ENCODE peak calls at places on chromosome 18, in six cellular contexts. V, Z, J, E, C and D are unnamed samples.

GRCh38 chr18:41545091-41545888 is 409.7 kb upstream of the PIK3C3 start:
- DNase-seq in V (no peak), Z (no peak), J (no peak), E (no peak), C (no peak), D (no peak)

GRCh38 chr18:27428716-27429475 is 243.8 kb upstream of the CHST9 start:
- DNase-seq in V (no peak), Z (no peak), J (no peak), E (no peak), C (no peak), D (no peak)

GRCh38 chr18:13124411-13124810 is 94.1 kb upstream of the LDLRAD4 start:
- DNase-seq in V (no peak), Z (no peak), J (no peak), E (no peak), C (no peak), D (no peak)

GRCh38 chr18:75865639-75866038 is 438.1 kb upstream of the SMIM21 start:
- DNase-seq in V (no peak), Z (no peak), J (no peak), E (no peak), C (no peak), D (no peak)

GRCh38 chr18:31876707-31877106 is 66.2 kb downstream of the TRAPPC8 start:
- DNase-seq in V (no peak), Z (no peak), J (no peak), E (no peak), C (no peak), D (no peak)

GRCh38 chr18:50460062-50460461 is 85.2 kb downstream of the SKA1 start:
- DNase-seq in V (no peak), Z (no peak), J (no peak), E (no peak), C (no peak), D (no peak)

GRCh38 chr18:36953047-36953446 is 124.1 kb downstream of the KIAA1328 start:
- DNase-seq in V (no peak), Z (no peak), J (no peak), E (no peak), C (no peak), D (no peak)

GRCh38 chr18:39624934-39625333 is 2059.3 kb upstream of the CELF4 start:
- DNase-seq in V (no peak), Z (no peak), J (no peak), E (no peak), C (no peak), D (peak; percentile 67)

GRCh38 chr18:39463986-39464385 is 1898.4 kb upstream of the CELF4 start:
- DNase-seq in V (no peak), Z (no peak), J (no peak), E (no peak), C (no peak), D (no peak)

GRCh38 chr18:46452820-46453219 is 204.2 kb downstream of the LOXHD1 start:
- DNase-seq in V (no peak), Z (no peak), J (no peak), E (no peak), C (peak; percentile 12), D (no peak)

GRCh38 chr18:49547701-49548100 is 14.2 kb upstream of the LIPG start:
- DNase-seq in V (no peak), Z (no peak), J (no peak), E (no peak), C (peak; percentile 8), D (no peak)

GRCh38 chr18:63237911-63238710 is 81.5 kb downstream of the BCL2 start:
- DNase-seq in V (peak; percentile 52), Z (peak; percentile 33), J (no peak), E (peak; percentile 63), C (peak; percentile 77), D (peak; percentile 61)

GRCh38 chr18:44039826-44040225 is 640.9 kb upstream of the SETBP1 start:
- DNase-seq in V (no peak), Z (no peak), J (no peak), E (no peak), C (no peak), D (no peak)

GRCh38 chr18:2087877-2088673 is 483.2 kb downstream of the METTL4 start:
- DNase-seq in V (no peak), Z (no peak), J (no peak), E (no peak), C (no peak), D (no peak)

GRCh38 chr18:53883771-53884170 is 340.7 kb downstream of the MBD2 start:
- DNase-seq in V (no peak), Z (no peak), J (no peak), E (no peak), C (no peak), D (no peak)

GRCh38 chr18:22293417-22293816 is 124.0 kb downstream of the GATA6 start:
- DNase-seq in V (no peak), Z (peak; percentile 82), J (no peak), E (peak; percentile 23), C (no peak), D (no peak)

GRCh38 chr18:79944126-79944731 is 7.2 kb downstream of the SLC66A2 start:
- DNase-seq in V (no peak), Z (peak; percentile 17), J (no peak), E (peak; percentile 88), C (peak; percentile 52), D (no peak)

DNA sequence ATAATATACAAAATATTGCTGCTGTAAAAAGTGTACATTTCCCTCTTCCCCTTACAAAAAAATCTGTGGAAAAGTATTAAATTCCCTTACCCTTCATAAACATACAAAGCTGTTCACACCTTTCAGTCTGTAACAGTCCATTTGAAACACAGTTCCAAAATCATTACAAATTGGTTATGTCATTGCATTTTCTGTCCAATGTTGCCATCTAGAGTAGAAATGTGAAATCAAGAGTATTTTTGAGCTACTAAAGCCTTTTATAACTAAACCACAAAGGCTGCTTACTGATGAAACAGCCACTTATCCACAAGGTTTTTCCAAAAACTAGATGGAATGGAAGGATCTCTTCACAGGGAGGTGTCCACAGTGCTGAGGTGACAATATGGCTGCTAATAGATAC is 72.5 kb downstream of the SS18 start:
- DNase-seq in V (no peak), Z (no peak), J (no peak), E (no peak), C (no peak), D (no peak)
- TF ChIP-seq CTCF in V (no peak), Z (no peak), J (no peak), E (no peak), C (peak; percentile 13), D (no peak)

DNA sequence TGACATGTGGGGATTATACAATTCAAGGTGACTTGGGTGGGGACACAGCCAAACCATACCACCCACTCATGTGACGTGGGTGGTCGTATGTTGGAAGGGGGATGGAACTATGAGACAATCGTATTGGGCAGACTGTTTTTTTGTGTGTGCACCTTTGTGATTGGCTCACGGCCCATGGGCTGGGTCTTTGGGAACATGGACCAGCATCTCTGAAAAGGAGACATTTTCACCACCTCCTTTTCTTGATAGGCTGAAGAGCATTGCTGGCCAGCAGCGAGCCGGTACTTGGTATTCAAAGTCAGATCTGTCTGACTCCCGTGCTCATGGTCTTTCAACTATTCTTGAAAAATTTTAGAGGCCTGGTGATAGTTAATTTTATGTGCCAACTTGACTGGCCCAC is 62.1 kb downstream of the DIPK1C start:
- DNase-seq in V (no peak), Z (no peak), J (no peak), E (no peak), C (no peak), D (no peak)
- H3K27me3 ChIP-seq in V (peaks cover 99% of the 10 kb centered on the region), Z (no peaks in the 10 kb centered on the region), J (no peaks in the 10 kb centered on the region), E (no peaks in the 10 kb centered on the region), C (no peaks in the 10 kb centered on the region), D (peaks cover 37% of the 10 kb centered on the region)

DNA sequence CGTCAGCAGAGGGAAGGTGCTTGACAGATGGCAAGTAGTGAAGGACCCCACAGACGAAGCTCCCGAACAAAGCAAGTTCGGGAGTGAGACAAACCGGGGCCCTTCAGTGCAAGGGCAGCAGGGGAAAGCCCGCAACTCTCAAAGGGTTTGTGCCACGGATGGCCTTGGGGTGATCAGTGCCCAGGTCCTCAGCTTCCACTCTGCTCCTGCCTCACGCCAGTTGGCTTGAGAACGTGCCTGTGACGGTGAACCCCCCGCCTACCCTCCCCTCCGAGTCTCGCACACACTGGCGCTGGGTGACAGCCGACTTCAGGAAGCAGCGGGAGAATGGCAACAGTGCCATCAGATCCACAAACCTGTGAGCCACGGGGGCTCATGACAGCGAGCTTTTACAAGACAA is 56.8 kb upstream of the SALL3 start:
- DNase-seq in V (no peak), Z (no peak), J (no peak), E (no peak), C (no peak), D (no peak)
- H3K9me3 ChIP-seq in V (no peaks in the 10 kb centered on the region), Z (no peaks in the 10 kb centered on the region), J (no peaks in the 10 kb centered on the region), E (no peaks in the 10 kb centered on the region), C (no peaks in the 10 kb centered on the region), D (peaks cover 72% of the 10 kb centered on the region)

GRCh38 chr18:9335255-9336045 is 877 bp downstream of the TWSG1 start:
- DNase-seq in V (no peak), Z (no peak), J (no peak), E (no peak), C (no peak), D (no peak)
- TF ChIP-seq CTCF in V (no peak), Z (no peak), J (no peak), E (no peak), C (no peak), D (no peak)

GRCh38 chr18:10877974-10878373 is 271.4 kb downstream of the PIEZO2 start:
- DNase-seq in V (no peak), Z (no peak), J (no peak), E (no peak), C (no peak), D (no peak)
- H3K27me3 ChIP-seq in V (peaks cover 35% of the 10 kb centered on the region), Z (no peaks in the 10 kb centered on the region), J (no peaks in the 10 kb centered on the region), E (no peaks in the 10 kb centered on the region), C (no peaks in the 10 kb centered on the region), D (peaks cover 2% of the 10 kb centered on the region)

GRCh38 chr18:35827275-35827929 is 145.1 kb upstream of the RMP24 start:
- DNase-seq in V (no peak), Z (no peak), J (no peak), E (no peak), C (peak; percentile 65), D (no peak)
- H3K9me3 ChIP-seq in V (no peaks in the 10 kb centered on the region), Z (no peaks in the 10 kb centered on the region), J (no peaks in the 10 kb centered on the region), E (peaks cover 5% of the 10 kb centered on the region), C (peaks cover 34% of the 10 kb centered on the region), D (peaks cover 4% of the 10 kb centered on the region)

GRCh38 chr18:45384137-45384998 is 230.9 kb upstream of the SLC14A2 start:
- DNase-seq in V (peak; percentile 29), Z (peak; percentile 70), J (peak; percentile 24), E (peak; percentile 68), C (peak; percentile 87), D (no peak)

GRCh38 chr18:45383228-45383627 is 232.0 kb upstream of the SLC14A2 start:
- DNase-seq in V (no peak), Z (no peak), J (no peak), E (no peak), C (no peak), D (no peak)

GRCh38 chr18:45386256-45386655 is 229.0 kb upstream of the SLC14A2 start:
- DNase-seq in V (no peak), Z (no peak), J (no peak), E (peak; percentile 36), C (peak; percentile 90), D (no peak)
- TF ChIP-seq CTCF in V (no peak), Z (no peak), J (no peak), E (peak; percentile 44), C (peak; percentile 90), D (peak; percentile 58)